ENCODE peak calls at places on chromosomes 2 and 18, in four cellular contexts. L is foreskin fibroblast; N is CD8-positive, alpha-beta T cell; S is tibial artery. A is an unnamed sample.

GRCh38 chr18:54280206-54280550 is 10.9 kb downstream of the POLI start:
- DNase-seq in S (no peak), L (no peak), N (no peak), A (no peak)

GRCh38 chr2:86790828-86791561 is at the start of gene CD8A:
- DNase-seq in N (peak; percentile 62), L (peak; percentile 26), S (no peak), A (no peak)

GRCh38 chr2:159600752-159601151 is 15.6 kb downstream of the BAZ2B start:
- DNase-seq in N (no peak), L (peak; percentile 21), S (no peak), A (no peak)

GRCh38 chr2:207121784-207122183 is 44.0 kb downstream of the KLF7 start:
- DNase-seq in N (no peak), L (peak; percentile 88), S (peak; percentile 49), A (no peak)

GRCh38 chr2:40844353-40845277 is 392.7 kb upstream of the SLC8A1 start:
- DNase-seq in S (no peak), L (no peak), N (no peak), A (no peak)

GRCh38 chr2:72127401-72128058 is 20.1 kb downstream of the CYP26B1 start:
- DNase-seq in N (no peak), L (no peak), S (no peak), A (peak; percentile 80)

GRCh38 chr2:164015328-164016123 is 279.7 kb upstream of the FIGN start:
- DNase-seq in N (no peak), S (no peak), L (no peak), A (no peak)

GRCh38 chr2:144248350-144249034 is 271.4 kb downstream of the ZEB2 start:
- DNase-seq in L (no peak), S (no peak), N (no peak), A (no peak)

GRCh38 chr2:174080672-174081121 is 115.5 kb upstream of the SP3 start:
- DNase-seq in L (no peak), S (no peak), N (no peak), A (no peak)

GRCh38 chr2:175002547-175003274 is 2.5 kb downstream of the CHN1 start:
- DNase-seq in N (no peak), S (no peak), L (no peak), A (no peak)

GRCh38 chr2:133568172-133568571 is at the start of gene NCKAP5:
- DNase-seq in N (no peak), L (no peak), S (no peak), A (no peak)

GRCh38 chr18:75168654-75169053 is 40.3 kb downstream of the PTGR3 start:
- DNase-seq in S (no peak), L (no peak), N (no peak), A (peak; percentile 2)

GRCh38 chr2:48723125-48723524 is 32.4 kb downstream of the LHCGR start:
- DNase-seq in S (no peak), N (no peak), L (no peak), A (no peak)

GRCh38 chr18:31596081-31596872 is 4.6 kb downstream of the TTR start:
- DNase-seq in L (no peak), S (no peak), N (no peak), A (no peak)

GRCh38 chr2:33123216-33123615 is 176.5 kb downstream of the LTBP1 start:
- DNase-seq in S (no peak), L (no peak), N (no peak), A (no peak)

GRCh38 chr2:190179754-190180312 is 117.3 kb upstream of the MSTN start:
- DNase-seq in S (no peak), L (no peak), N (no peak), A (no peak)

GRCh38 chr2:217849154-217849553 is 153.6 kb downstream of the TNS1 start:
- DNase-seq in L (no peak), S (no peak), N (no peak), A (no peak)

GRCh38 chr2:127953128-127953718 is 67.5 kb upstream of the AMMECR1L start:
- DNase-seq in L (no peak), S (peak; percentile 54), N (no peak), A (no peak)

GRCh38 chr18:76687271-76688006 is 134.9 kb upstream of the ZNF236 start:
- DNase-seq in S (no peak), N (no peak), L (peak; percentile 15), A (no peak)

GRCh38 chr2:191478754-191479679 is 198.9 kb upstream of the NABP1 start:
- DNase-seq in L (peak; percentile 47), N (no peak), S (peak; percentile 42), A (no peak)

GRCh38 chr18:46632401-46633089 is 24.5 kb downstream of the LOXHD1 start:
- DNase-seq in L (peak; percentile 18), N (no peak), S (no peak), A (peak; percentile 63)

GRCh38 chr2:209411718-209412117 is 12.1 kb upstream of the MAP2 start:
- DNase-seq in L (no peak), N (no peak), S (no peak), A (no peak)

GRCh38 chr2:189142893-189143759 is 36.4 kb downstream of the COL5A2 start:
- DNase-seq in N (peak; percentile 12), S (no peak), L (peak; percentile 34), A (no peak)

GRCh38 chr18:70840649-70841048 is 551.8 kb downstream of the SOCS6 start:
- DNase-seq in S (no peak), N (no peak), L (no peak), A (no peak)

GRCh38 chr2:230874456-230874855 is 9.7 kb downstream of the ITM2C start:
- DNase-seq in S (peak; percentile 16), N (no peak), L (no peak), A (no peak)

GRCh38 chr18:7117390-7118355 is at the start of gene LAMA1:
- DNase-seq in L (peak; percentile 21), S (no peak), N (no peak), A (peak; percentile 82)

GRCh38 chr2:97748397-97748796 is 35.0 kb downstream of the ZAP70 start:
- DNase-seq in S (no peak), L (no peak), N (peak; percentile 56), A (no peak)

GRCh38 chr18:39486268-39486667 is 1920.7 kb upstream of the CELF4 start:
- DNase-seq in N (no peak), S (no peak), L (no peak), A (no peak)
- TF ChIP-seq CTCF in N (no peak), S (no peak), L (no peak), A (peak; percentile 26)

DNA sequence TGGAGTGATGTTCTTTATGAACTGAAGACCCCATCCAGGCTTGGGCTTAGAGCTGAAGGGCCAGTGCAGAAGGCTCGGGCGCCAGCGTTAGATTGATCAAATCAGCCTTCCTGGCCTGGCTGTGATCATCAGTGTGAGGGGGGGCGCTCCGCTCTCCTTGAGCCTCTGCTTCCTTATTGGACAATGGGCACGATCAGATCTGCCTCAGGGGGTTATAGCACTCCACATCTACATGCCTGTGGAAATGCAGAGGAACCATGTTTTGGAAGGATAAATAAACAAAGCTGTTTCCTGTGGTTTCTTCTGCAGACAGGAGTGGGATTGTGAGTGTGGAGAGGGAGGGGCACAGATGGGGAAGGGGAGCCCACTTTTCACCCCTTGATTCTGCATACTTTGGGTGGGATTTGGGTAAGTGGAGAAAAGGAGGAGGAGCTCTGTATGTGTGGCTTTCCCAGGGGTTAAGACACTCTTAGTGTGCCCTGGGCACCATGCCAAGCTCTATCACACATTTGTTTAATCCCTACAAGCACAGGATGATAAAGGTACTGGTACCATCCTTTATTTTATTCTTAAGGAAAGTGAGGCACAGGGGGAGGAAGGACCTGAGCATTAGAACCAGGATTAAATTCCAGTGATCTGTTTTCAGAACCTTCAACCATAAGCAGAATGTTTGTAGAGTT is 150.5 kb downstream of the EN1 start:
- DNase-seq in N (no peak), S (no peak), L (no peak), A (no peak)
- TF ChIP-seq CTCF in N (no peak), S (no peak), L (no peak), A (no peak)

GRCh38 chr2:43329637-43330036 is 103.2 kb upstream of the ZFP36L2 start:
- DNase-seq in L (no peak), N (no peak), S (no peak), A (no peak)
- TF ChIP-seq CTCF in L (no peak), N (no peak), S (no peak), A (no peak)

GRCh38 chr2:222310747-222311320 is 12.0 kb upstream of the PAX3 start:
- DNase-seq in S (no peak), L (no peak), N (no peak), A (no peak)

GRCh38 chr2:222309766-222310165 is 11.0 kb upstream of the PAX3 start:
- DNase-seq in N (no peak), S (no peak), L (no peak), A (no peak)

GRCh38 chr2:222311321-222311977 is 12.7 kb upstream of the PAX3 start:
- DNase-seq in N (no peak), L (peak; percentile 23), S (no peak), A (no peak)

GRCh38 chr2:222307978-222308479 is 9.2 kb upstream of the PAX3 start:
- DNase-seq in L (no peak), N (no peak), S (no peak), A (no peak)

GRCh38 chr2:222309361-222309760 is 10.6 kb upstream of the PAX3 start:
- DNase-seq in L (no peak), S (no peak), N (no peak), A (no peak)
- TF ChIP-seq CTCF in L (no peak), S (no peak), N (no peak), A (no peak)

GRCh38 chr2:102439065-102439695 is 16.2 kb downstream of the IL18RAP start:
- DNase-seq in S (no peak), N (no peak), L (peak; percentile 30), A (no peak)

GRCh38 chr2:102438578-102438977 is 15.6 kb downstream of the IL18RAP start:
- DNase-seq in N (no peak), L (no peak), S (no peak), A (no peak)

GRCh38 chr2:102446936-102447335 is 24.0 kb downstream of the IL18RAP start:
- DNase-seq in S (no peak), N (no peak), L (no peak), A (no peak)

GRCh38 chr2:102444233-102444632 is 21.3 kb downstream of the IL18RAP start:
- DNase-seq in S (no peak), N (no peak), L (no peak), A (no peak)

GRCh38 chr2:102442967-102443828 is 20.2 kb downstream of the IL18RAP start:
- DNase-seq in N (peak; percentile 27), L (peak; percentile 21), S (no peak), A (no peak)
- TF ChIP-seq CTCF in N (peak; percentile 94), L (peak; percentile 67), S (peak; percentile 52), A (peak; percentile 72)

DNA sequence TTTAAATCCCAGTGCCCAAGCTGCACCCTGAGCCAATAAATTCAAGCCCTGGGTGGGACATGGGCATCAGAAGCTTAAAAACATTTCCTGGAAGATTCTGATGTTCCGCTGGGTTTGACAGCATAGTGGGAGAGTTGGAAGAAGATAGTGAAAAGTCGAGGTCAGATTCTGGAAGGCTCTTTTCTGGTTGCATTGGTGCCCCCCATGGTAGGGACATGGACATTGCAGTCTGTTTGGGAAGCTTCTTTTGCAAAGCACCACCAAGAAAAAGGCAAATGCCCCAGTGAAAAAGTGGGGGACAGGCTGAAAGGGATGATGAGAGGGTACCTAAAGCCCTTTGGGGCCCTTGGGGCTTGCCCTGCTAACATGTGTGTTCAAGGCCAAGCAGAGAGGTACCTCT is 21.0 kb downstream of the MERTK start:
- DNase-seq in N (no peak), L (no peak), S (no peak), A (no peak)
- TF ChIP-seq CTCF in N (no peak), L (no peak), S (no peak), A (no peak)

A was measured in osteocyte.